ENCODE peak calls at places on chromosomes 2 and 18, in nine cellular contexts. N, Z, K, I, R, C, M, T and H are unnamed samples.

GRCh38 chr2:109234355-109234754 is 105.3 kb downstream of the SH3RF3 start:
- DNase-seq in N (no peak), Z (no peak), K (no peak), I (no peak), R (no peak), C (no peak), M (no peak), T (no peak), H (no peak)

GRCh38 chr18:74898965-74899364 is 301.3 kb downstream of the ZNF407 start:
- DNase-seq in N (no peak), Z (no peak), K (no peak), I (no peak), R (no peak), C (no peak), M (no peak), T (no peak), H (no peak)

GRCh38 chr2:223203971-223204370 is 152.0 kb downstream of the KCNE4 start:
- DNase-seq in N (no peak), Z (no peak), K (no peak), I (no peak), R (no peak), C (no peak), M (no peak), T (no peak), H (no peak)

GRCh38 chr2:8847400-8847799 is 10.0 kb upstream of the KIDINS220 start:
- DNase-seq in N (no peak), Z (no peak), K (no peak), I (no peak), R (no peak), C (no peak), M (no peak), T (no peak), H (no peak)

GRCh38 chr2:199950396-199950795 is 4.9 kb downstream of the TYW5 start:
- DNase-seq in N (no peak), Z (no peak), K (no peak), I (no peak), R (no peak), C (no peak), M (no peak), T (no peak), H (no peak)

GRCh38 chr2:211014906-211015305 is 458.5 kb downstream of the CPS1 start:
- DNase-seq in N (no peak), Z (no peak), K (no peak), I (no peak), R (no peak), C (no peak), M (no peak), T (no peak), H (no peak)

GRCh38 chr2:42959148-42959992 is 167.0 kb upstream of the HAAO start:
- DNase-seq in N (peak; percentile 21), Z (peak; percentile 79), K (no peak), I (no peak), R (no peak), C (no peak), M (peak; percentile 83), T (no peak), H (no peak)

GRCh38 chr2:216375288-216375687 is 3.0 kb upstream of the MARCHF4 start:
- DNase-seq in N (no peak), Z (no peak), K (no peak), I (no peak), R (no peak), C (no peak), M (no peak), T (no peak), H (no peak)

GRCh38 chr2:183740241-183740640 is 616.0 kb downstream of the NUP35 start:
- DNase-seq in N (no peak), Z (no peak), K (no peak), I (no peak), R (no peak), C (no peak), M (no peak), T (no peak), H (no peak)

GRCh38 chr2:8315766-8316165 is 366.1 kb upstream of the ID2 start:
- DNase-seq in N (no peak), Z (no peak), K (no peak), I (no peak), R (no peak), C (peak; percentile 82), M (no peak), T (peak; percentile 54), H (peak; percentile 81)

GRCh38 chr2:26114144-26114543 is 58.7 kb upstream of the GAREM2 start:
- DNase-seq in N (no peak), Z (no peak), K (no peak), I (no peak), R (no peak), C (no peak), M (no peak), T (no peak), H (no peak)

GRCh38 chr18:31143025-31143424 is 19.6 kb downstream of the DSC1 start:
- DNase-seq in N (no peak), Z (no peak), K (no peak), I (no peak), R (no peak), C (no peak), M (no peak), T (no peak), H (no peak)

GRCh38 chr2:5367321-5367720 is 324.9 kb upstream of the SOX11 start:
- DNase-seq in N (no peak), Z (no peak), K (no peak), I (peak; percentile 8), R (no peak), C (no peak), M (no peak), T (no peak), H (no peak)
- H3K36me3 ChIP-seq in N (no peaks in the 10 kb centered on the region), Z (no peaks in the 10 kb centered on the region), K (no peaks in the 10 kb centered on the region), I (no peaks in the 10 kb centered on the region), R (no peaks in the 10 kb centered on the region), C (no peaks in the 10 kb centered on the region), M (no peaks in the 10 kb centered on the region), T (no peaks in the 10 kb centered on the region), H (no peaks in the 10 kb centered on the region)

GRCh38 chr2:161246301-161246700 is 61.9 kb upstream of the PSMD14 start:
- DNase-seq in N (no peak), Z (no peak), K (no peak), I (no peak), R (no peak), C (no peak), M (no peak), T (no peak), H (no peak)

GRCh38 chr2:161243312-161243711 is 64.9 kb upstream of the PSMD14 start:
- DNase-seq in N (no peak), Z (no peak), K (no peak), I (no peak), R (no peak), C (no peak), M (no peak), T (no peak), H (no peak)

GRCh38 chr2:161243873-161244272 is 64.4 kb upstream of the PSMD14 start:
- DNase-seq in N (no peak), Z (no peak), K (no peak), I (no peak), R (no peak), C (no peak), M (no peak), T (no peak), H (no peak)

GRCh38 chr2:161245237-161245505 is 63.1 kb upstream of the PSMD14 start:
- DNase-seq in N (no peak), Z (no peak), K (no peak), I (no peak), R (no peak), C (no peak), M (no peak), T (no peak), H (no peak)

GRCh38 chr2:161245671-161246070 is 62.6 kb upstream of the PSMD14 start:
- DNase-seq in N (no peak), Z (no peak), K (no peak), I (no peak), R (no peak), C (no peak), M (no peak), T (no peak), H (no peak)
- H3K4me3 ChIP-seq in N (no peak overlapping the region), Z (no peak overlapping the region), K (no peak overlapping the region), I (no peak overlapping the region), R (peak overlapping the region; percentile 68), C (no peak overlapping the region), M (no peak overlapping the region), T (no peak overlapping the region), H (peak overlapping the region; percentile 52)

GRCh38 chr2:238449241-238449640 is 22.5 kb downstream of the ASB1 start:
- DNase-seq in N (no peak), Z (no peak), K (no peak), I (no peak), R (no peak), C (no peak), M (no peak), T (no peak), H (no peak)
- H3K36me3 ChIP-seq in N (peaks cover 29% of the 10 kb centered on the region), Z (peaks cover 14% of the 10 kb centered on the region), K (peaks cover 30% of the 10 kb centered on the region), I (peaks cover 26% of the 10 kb centered on the region), R (peaks cover 41% of the 10 kb centered on the region), C (no peaks in the 10 kb centered on the region), M (peaks cover 82% of the 10 kb centered on the region), T (peaks cover 54% of the 10 kb centered on the region), H (peaks cover 62% of the 10 kb centered on the region)

GRCh38 chr2:58044145-58044544 is 2.5 kb upstream of the VRK2 start:
- DNase-seq in N (no peak), Z (no peak), K (no peak), I (no peak), R (no peak), C (no peak), M (no peak), T (no peak), H (no peak)

GRCh38 chr2:58046585-58047372 is at the start of gene VRK2:
- DNase-seq in N (peak; percentile 94), Z (peak; percentile 94), K (peak; percentile 92), I (peak; percentile 97), R (peak; percentile 23), C (peak; percentile 96), M (peak; percentile 86), T (peak; percentile 89), H (peak; percentile 89)

GRCh38 chr2:58046335-58046584 is 346 bp upstream of the VRK2 start:
- DNase-seq in N (no peak), Z (no peak), K (no peak), I (no peak), R (no peak), C (no peak), M (no peak), T (no peak), H (no peak)

GRCh38 chr2:58047373-58047674 is 718 bp downstream of the VRK2 start:
- DNase-seq in N (no peak), Z (no peak), K (no peak), I (no peak), R (no peak), C (no peak), M (no peak), T (no peak), H (no peak)

DNA sequence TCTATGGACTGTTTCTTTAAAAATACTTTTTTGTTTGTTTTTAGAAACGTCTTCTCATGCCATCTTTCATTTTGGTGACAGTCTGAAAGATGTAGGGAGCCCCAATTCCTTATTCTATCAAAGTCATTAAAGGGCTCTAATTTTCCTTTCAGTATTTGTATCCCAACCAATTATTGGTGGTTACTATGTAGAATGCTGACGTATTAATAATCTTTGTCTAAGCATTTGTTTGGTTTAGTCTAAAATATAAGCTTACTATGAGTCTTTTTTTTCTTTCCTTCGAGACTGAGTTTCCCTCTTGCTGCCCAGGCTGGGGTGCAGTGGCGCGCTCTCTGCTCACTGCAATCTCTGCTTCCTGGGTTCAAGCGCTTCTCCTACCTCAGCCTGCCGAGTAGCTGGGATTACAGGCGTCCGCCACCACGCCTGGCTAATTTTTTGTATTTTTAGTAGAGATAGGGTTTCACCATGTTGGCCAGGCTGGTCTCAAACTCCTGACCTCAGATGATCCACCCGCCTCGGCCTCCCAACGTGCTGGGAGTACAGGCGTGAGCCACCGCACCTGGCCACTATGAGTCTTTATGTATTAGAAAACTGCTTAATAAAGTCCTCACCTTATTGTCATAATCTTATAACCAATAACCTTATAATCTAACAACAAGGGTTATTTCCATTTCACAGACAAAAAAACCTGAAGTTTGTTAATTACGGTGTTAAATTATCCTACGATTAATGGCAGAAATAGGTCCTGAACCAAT is 849 bp upstream of the VRK2 start:
- DNase-seq in N (peak; percentile 9), Z (no peak), K (peak; percentile 15), I (peak; percentile 34), R (no peak), C (no peak), M (no peak), T (no peak), H (no peak)
- H3K4me3 ChIP-seq in N (no peak overlapping the region), Z (peak overlapping the region; percentile 65), K (peak overlapping the region; percentile 61), I (peak overlapping the region; percentile 66), R (peak overlapping the region; percentile 85), C (peak overlapping the region; percentile 9), M (peak overlapping the region; percentile 92), T (peak overlapping the region; percentile 80), H (peak overlapping the region; percentile 68)